ENCODE peak calls at places on chromosomes 11 and 22, in eight cellular contexts. R, V, N, G, Y, H, C and F are unnamed samples.

GRCh38 chr11:118608268-118609214 is 1.1 kb downstream of the PHLDB1 start:
- DNase-seq in R (no peak), V (peak; percentile 84), N (peak; percentile 89), G (no peak), Y (peak; percentile 91), H (peak; percentile 90), C (peak; percentile 55), F (no peak)

GRCh38 chr11:116535954-116536353 is 236.8 kb downstream of the BUD13 start:
- DNase-seq in R (no peak), V (no peak), N (no peak), G (no peak), Y (no peak), H (no peak), C (no peak), F (no peak)

GRCh38 chr11:129163714-129164164 is 28.4 kb downstream of the ARHGAP32 start:
- DNase-seq in R (no peak), V (no peak), N (no peak), G (no peak), Y (no peak), H (no peak), C (no peak), F (no peak)

GRCh38 chr22:46321387-46321775 is 14.1 kb upstream of the TRMU start:
- DNase-seq in R (no peak), V (no peak), N (no peak), G (no peak), Y (no peak), H (no peak), C (no peak), F (no peak)

GRCh38 chr11:24587655-24588054 is 90.8 kb downstream of the LUZP2 start:
- DNase-seq in R (no peak), V (no peak), N (peak; percentile 12), G (no peak), Y (no peak), H (peak; percentile 38), C (no peak), F (no peak)

GRCh38 chr11:12430912-12431311 is 53.5 kb downstream of the PARVA start:
- DNase-seq in R (no peak), V (no peak), N (peak; percentile 95), G (no peak), Y (peak; percentile 67), H (peak; percentile 91), C (no peak), F (no peak)

GRCh38 chr11:12291767-12292166 is 85.6 kb upstream of the PARVA start:
- DNase-seq in R (no peak), V (no peak), N (no peak), G (no peak), Y (no peak), H (no peak), C (peak; percentile 3), F (no peak)

GRCh38 chr11:121514998-121515671 is 62.4 kb upstream of the SORL1-AS1 start:
- DNase-seq in R (no peak), V (no peak), N (no peak), G (no peak), Y (no peak), H (no peak), C (no peak), F (no peak)

GRCh38 chr11:117456027-117456720 is 128.5 kb downstream of the CEP164 start:
- DNase-seq in R (no peak), V (no peak), N (no peak), G (no peak), Y (no peak), H (no peak), C (peak; percentile 83), F (no peak)

GRCh38 chr11:102757823-102758549 is 22.4 kb downstream of the MMP10 start:
- DNase-seq in R (no peak), V (no peak), N (peak; percentile 82), G (no peak), Y (no peak), H (peak; percentile 92), C (no peak), F (no peak)

GRCh38 chr11:104320091-104320490 is 156.1 kb upstream of the PDGFD start:
- DNase-seq in R (no peak), V (no peak), N (no peak), G (no peak), Y (no peak), H (peak; percentile 13), C (no peak), F (no peak)

GRCh38 chr22:38799265-38800002 is 5.5 kb upstream of the DNAL4 start:
- DNase-seq in R (no peak), V (no peak), N (peak; percentile 85), G (no peak), Y (no peak), H (peak; percentile 92), C (no peak), F (no peak)

GRCh38 chr11:27926981-27927481 is 180.9 kb downstream of the KIF18A start:
- DNase-seq in R (no peak), V (no peak), N (peak; percentile 64), G (no peak), Y (no peak), H (peak; percentile 58), C (no peak), F (no peak)

GRCh38 chr22:26566994-26567393 is 22.9 kb downstream of the TPST2 start:
- DNase-seq in R (no peak), V (no peak), N (no peak), G (no peak), Y (no peak), H (no peak), C (no peak), F (no peak)

GRCh38 chr22:45425101-45425500 is 11.6 kb downstream of the RIBC2 start:
- DNase-seq in R (no peak), V (no peak), N (peak; percentile 22), G (no peak), Y (peak; percentile 23), H (peak; percentile 35), C (no peak), F (no peak)

GRCh38 chr11:9752091-9752490 is 88.2 kb downstream of the SWAP70 start:
- DNase-seq in R (no peak), V (no peak), N (peak; percentile 55), G (no peak), Y (no peak), H (peak; percentile 40), C (no peak), F (no peak)

GRCh38 chr22:19530751-19531150 is 6.5 kb upstream of the CLDN5 start:
- DNase-seq in R (no peak), V (no peak), N (no peak), G (no peak), Y (no peak), H (no peak), C (no peak), F (no peak)
- TF ChIP-seq CTCF in R (no peak), V (no peak), N (no peak), G (no peak), Y (no peak), H (no peak), C (no peak), F (no peak)

GRCh38 chr11:63912678-63913077 is 4.3 kb downstream of the RCOR2 start:
- DNase-seq in R (no peak), V (no peak), N (no peak), G (no peak), Y (no peak), H (no peak), C (no peak), F (no peak)
- TF ChIP-seq CTCF in R (no peak), V (no peak), N (no peak), G (peak; percentile 27), Y (no peak), H (no peak), C (no peak), F (no peak)

DNA sequence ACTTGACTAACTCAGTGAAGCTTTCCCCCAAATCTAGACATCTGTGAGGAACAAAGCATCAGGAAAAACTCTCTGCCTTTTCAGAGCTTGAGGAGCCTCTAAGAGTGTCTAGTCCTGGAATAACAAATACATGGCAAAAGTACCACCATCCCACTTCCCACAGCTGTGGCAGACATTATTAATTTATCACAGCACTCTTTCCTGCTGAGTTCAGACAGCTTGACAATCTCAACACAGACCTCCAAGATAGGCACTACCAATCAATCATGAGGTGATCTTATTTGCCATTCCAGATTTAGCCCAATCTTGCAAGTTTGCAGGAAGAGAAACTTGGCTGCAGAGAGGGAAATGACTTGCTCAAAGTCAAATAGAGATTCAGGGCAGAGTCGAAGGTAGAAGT is 202.8 kb downstream of the MN1 start:
- DNase-seq in R (no peak), V (no peak), N (no peak), G (no peak), Y (no peak), H (no peak), C (no peak), F (no peak)
- TF ChIP-seq CTCF in R (no peak), V (no peak), N (no peak), G (no peak), Y (no peak), H (no peak), C (no peak), F (no peak)

DNA sequence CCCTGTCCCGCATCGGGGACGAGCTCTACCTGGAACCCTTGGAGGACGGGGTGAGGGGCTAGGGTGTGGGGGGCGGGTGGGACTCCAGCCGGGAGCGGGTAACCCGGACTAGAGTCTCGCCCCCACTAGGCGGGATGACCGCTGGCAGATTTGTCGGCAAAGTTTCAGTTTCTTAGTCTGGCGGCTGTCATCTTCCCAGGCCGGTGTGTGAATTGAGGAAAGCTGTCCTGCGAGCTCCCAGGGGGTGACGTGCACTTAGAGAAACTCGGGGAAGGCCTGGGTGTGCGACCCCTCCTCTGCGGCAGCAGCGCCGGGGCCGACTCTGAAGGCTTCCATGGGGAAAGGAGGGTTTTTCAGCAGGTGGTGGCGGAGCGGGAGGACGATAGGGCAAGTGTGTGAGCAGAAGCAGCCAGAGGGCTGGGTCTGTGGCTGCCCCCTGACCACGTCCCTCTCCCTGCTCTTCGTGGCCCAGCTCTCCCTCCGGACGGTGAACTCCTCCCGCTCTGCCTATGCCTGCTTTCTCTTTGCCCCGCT is 463 bp downstream of the RAD9A start:
- DNase-seq in R (no peak), V (no peak), N (no peak), G (no peak), Y (no peak), H (no peak), C (no peak), F (no peak)
- TF ChIP-seq CTCF in R (no peak), V (no peak), N (no peak), G (no peak), Y (no peak), H (no peak), C (no peak), F (no peak)